ENCODE peak calls at places on chromosomes 3 and 15, in eight cellular contexts. One of them, this sample, is unnamed.

GRCh38 chr3:122793568-122794416 is at the start of gene HSPBAP1:
- DNase-seq in Peyer's patch: peak; percentile 98
- DNase-seq in IMR-90: peak; percentile 91
- DNase-seq in sigmoid colon: peak; percentile 96
- DNase-seq in A549: peak; percentile 94
- DNase-seq in adrenal gland: peak; percentile 92
- DNase-seq in thyroid gland: peak; percentile 95
- DNase-seq in ovary: peak; percentile 90
- DNase-seq in this sample: peak; percentile 94

GRCh38 chr3:63724987-63725386 is 72.5 kb downstream of the SNTN start:
- DNase-seq in ovary: no peak
- DNase-seq in adrenal gland: no peak
- DNase-seq in IMR-90: peak; percentile 87
- DNase-seq in Peyer's patch: no peak
- DNase-seq in A549: peak; percentile 1
- DNase-seq in sigmoid colon: no peak
- DNase-seq in thyroid gland: no peak
- DNase-seq in this sample: no peak

GRCh38 chr15:56871867-56872266 is 46.6 kb upstream of the TCF12 start:
- DNase-seq in Peyer's patch: no peak
- DNase-seq in IMR-90: peak; percentile 23
- DNase-seq in ovary: no peak
- DNase-seq in sigmoid colon: no peak
- DNase-seq in adrenal gland: no peak
- DNase-seq in A549: no peak
- DNase-seq in thyroid gland: no peak
- DNase-seq in this sample: no peak

GRCh38 chr15:80585544-80586018 is 109.5 kb upstream of the ABHD17C start:
- DNase-seq in sigmoid colon: no peak
- DNase-seq in ovary: no peak
- DNase-seq in Peyer's patch: peak; percentile 47
- DNase-seq in thyroid gland: no peak
- DNase-seq in IMR-90: no peak
- DNase-seq in adrenal gland: no peak
- DNase-seq in A549: no peak
- DNase-seq in this sample: no peak

GRCh38 chr15:57098896-57099295 is 180.5 kb downstream of the TCF12 start:
- DNase-seq in IMR-90: no peak
- DNase-seq in thyroid gland: no peak
- DNase-seq in A549: no peak
- DNase-seq in Peyer's patch: no peak
- DNase-seq in ovary: no peak
- DNase-seq in adrenal gland: no peak
- DNase-seq in sigmoid colon: no peak
- DNase-seq in this sample: no peak

GRCh38 chr3:98329392-98330124 is 24.1 kb upstream of the OR5K4 start:
- DNase-seq in A549: peak; percentile 11
- DNase-seq in adrenal gland: peak; percentile 51
- DNase-seq in ovary: no peak
- DNase-seq in thyroid gland: peak; percentile 51
- DNase-seq in Peyer's patch: peak; percentile 54
- DNase-seq in sigmoid colon: no peak
- DNase-seq in IMR-90: peak; percentile 51
- DNase-seq in this sample: no peak

GRCh38 chr15:70528270-70528706 is 235.1 kb downstream of the UACA start:
- DNase-seq in IMR-90: peak; percentile 54
- DNase-seq in Peyer's patch: peak; percentile 84
- DNase-seq in A549: no peak
- DNase-seq in ovary: no peak
- DNase-seq in sigmoid colon: no peak
- DNase-seq in thyroid gland: no peak
- DNase-seq in adrenal gland: no peak
- DNase-seq in this sample: no peak

GRCh38 chr15:79294075-79294474 is 11.6 kb downstream of the ANKRD34C start:
- DNase-seq in IMR-90: no peak
- DNase-seq in A549: no peak
- DNase-seq in Peyer's patch: no peak
- DNase-seq in adrenal gland: no peak
- DNase-seq in ovary: no peak
- DNase-seq in sigmoid colon: no peak
- DNase-seq in thyroid gland: no peak
- DNase-seq in this sample: no peak

GRCh38 chr15:43434436-43434835 is 58.5 kb downstream of the TP53BP1 start:
- DNase-seq in Peyer's patch: no peak
- DNase-seq in IMR-90: no peak
- DNase-seq in thyroid gland: no peak
- DNase-seq in A549: no peak
- DNase-seq in adrenal gland: no peak
- DNase-seq in ovary: no peak
- DNase-seq in sigmoid colon: no peak
- DNase-seq in this sample: no peak

GRCh38 chr3:46091046-46091445 is 63.8 kb upstream of the XCR1 start:
- DNase-seq in IMR-90: no peak
- DNase-seq in adrenal gland: no peak
- DNase-seq in ovary: no peak
- DNase-seq in sigmoid colon: no peak
- DNase-seq in A549: no peak
- DNase-seq in thyroid gland: no peak
- DNase-seq in Peyer's patch: no peak
- DNase-seq in this sample: no peak

DNA sequence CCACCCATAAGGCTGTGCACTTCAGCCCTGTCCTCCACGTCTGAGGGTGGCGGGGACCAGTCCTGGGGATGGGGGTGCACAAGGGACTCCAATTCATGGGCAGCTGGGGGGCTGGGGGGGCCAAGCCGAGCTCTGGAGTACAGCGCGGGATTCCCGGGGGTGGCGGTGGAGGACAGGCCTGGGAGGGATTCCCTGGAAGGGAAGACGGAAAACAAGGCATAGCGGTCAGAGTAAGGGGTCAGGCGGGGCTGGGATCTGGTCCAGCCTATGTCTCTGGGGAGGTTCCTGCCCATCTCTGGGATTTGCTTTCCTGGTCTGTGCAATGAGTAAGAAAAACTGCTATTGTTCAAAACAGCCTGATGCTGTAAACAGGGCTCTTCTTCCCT is 8.1 kb upstream of the IGDCC3 start:
- DNase-seq in IMR-90: no peak
- DNase-seq in sigmoid colon: peak; percentile 73
- DNase-seq in adrenal gland: peak; percentile 44
- DNase-seq in A549: no peak
- DNase-seq in thyroid gland: no peak
- DNase-seq in ovary: peak; percentile 84
- DNase-seq in Peyer's patch: no peak
- DNase-seq in this sample: peak; percentile 56
- H3K4me3 ChIP-seq in IMR-90: no peak overlapping the region
- H3K4me3 ChIP-seq in sigmoid colon: peak overlapping the region; percentile 21
- H3K4me3 ChIP-seq in adrenal gland: no peak overlapping the region
- H3K4me3 ChIP-seq in A549: no peak overlapping the region
- H3K4me3 ChIP-seq in thyroid gland: no peak overlapping the region
- H3K4me3 ChIP-seq in ovary: peak overlapping the region; percentile 17
- H3K4me3 ChIP-seq in Peyer's patch: peak overlapping the region; percentile 45
- H3K4me3 ChIP-seq in this sample: no peak overlapping the region

DNA sequence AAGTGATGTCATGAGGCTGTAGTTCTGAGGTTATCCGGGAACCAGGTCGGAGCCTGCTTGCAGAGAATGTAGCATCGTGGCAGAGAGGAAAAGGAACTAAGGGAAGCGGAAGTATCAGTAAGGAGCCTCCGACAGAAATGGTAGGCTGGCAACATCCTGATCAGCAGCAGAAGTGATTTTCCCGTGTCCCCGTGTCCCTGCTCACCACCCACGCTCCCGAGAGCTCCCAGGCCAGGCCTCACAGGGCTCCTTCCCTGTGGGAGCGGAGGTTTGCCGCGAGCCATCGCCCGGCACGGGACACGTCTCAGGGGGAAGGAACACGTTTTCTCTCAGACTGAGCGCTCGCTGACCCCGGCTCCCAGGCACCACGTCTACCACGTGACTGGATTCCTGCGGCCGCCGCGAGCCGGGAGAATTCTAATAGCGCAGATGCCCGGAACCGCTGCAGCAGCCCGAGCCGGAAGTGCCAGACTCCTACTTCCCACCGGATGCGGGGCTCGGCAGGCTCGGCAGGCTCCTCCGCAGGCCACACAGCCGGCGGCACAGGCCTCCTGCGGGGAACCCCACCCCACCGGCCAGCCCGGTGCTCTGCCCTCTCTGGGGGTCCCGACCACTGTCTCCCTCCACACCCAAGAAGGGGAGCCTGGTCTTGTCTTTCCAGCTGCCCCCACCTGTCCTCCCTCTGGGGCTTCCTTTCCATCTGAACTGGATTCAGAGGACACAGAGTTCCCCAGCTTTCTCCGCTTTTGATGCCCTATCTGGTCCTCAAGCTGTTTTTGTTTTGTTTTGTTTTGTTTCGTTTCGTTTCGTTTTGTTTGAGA is 99.3 kb downstream of the BDH1 start:
- DNase-seq in IMR-90: peak; percentile 87
- DNase-seq in thyroid gland: peak; percentile 91
- DNase-seq in Peyer's patch: peak; percentile 90
- DNase-seq in A549: peak; percentile 28
- DNase-seq in sigmoid colon: peak; percentile 95
- DNase-seq in adrenal gland: peak; percentile 94
- DNase-seq in ovary: peak; percentile 86
- DNase-seq in this sample: peak; percentile 81
- TF ChIP-seq POLR2A in IMR-90: peak; percentile 35
- TF ChIP-seq POLR2A in thyroid gland: peak; percentile 12
- TF ChIP-seq POLR2A in Peyer's patch: peak; percentile 29
- TF ChIP-seq POLR2A in A549: no peak
- TF ChIP-seq POLR2A in sigmoid colon: no peak
- TF ChIP-seq POLR2A in adrenal gland: peak; percentile 63
- TF ChIP-seq POLR2A in ovary: no peak
- TF ChIP-seq POLR2A in this sample: no peak

DNA sequence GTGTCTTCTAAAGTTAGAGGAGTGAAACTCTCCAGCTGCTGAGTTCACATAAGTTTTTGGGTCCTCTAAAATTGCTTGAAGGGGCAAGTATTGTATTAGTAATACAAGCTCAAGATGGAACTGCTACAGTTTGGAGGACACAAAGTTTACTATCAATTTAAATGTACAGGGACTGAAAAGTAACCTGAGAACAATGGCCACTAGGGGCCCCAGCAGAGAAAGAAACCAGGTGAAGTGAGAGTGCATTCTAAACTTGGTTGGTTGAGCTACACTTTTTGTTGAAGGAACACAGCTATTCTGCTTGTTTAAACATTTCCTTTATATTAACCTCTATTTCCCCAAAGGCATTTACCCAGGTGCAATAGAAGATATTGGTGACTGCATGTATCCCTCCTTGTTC is 755.5 kb downstream of the GBE1 start:
- DNase-seq in thyroid gland: no peak
- DNase-seq in sigmoid colon: no peak
- DNase-seq in IMR-90: no peak
- DNase-seq in ovary: no peak
- DNase-seq in Peyer's patch: no peak
- DNase-seq in adrenal gland: no peak
- DNase-seq in A549: no peak
- DNase-seq in this sample: no peak
- H3K9me3 ChIP-seq in thyroid gland: no peaks in the 10 kb centered on the region
- H3K9me3 ChIP-seq in sigmoid colon: no peaks in the 10 kb centered on the region
- H3K9me3 ChIP-seq in IMR-90: peaks cover 2% of the 10 kb centered on the region
- H3K9me3 ChIP-seq in ovary: no peaks in the 10 kb centered on the region
- H3K9me3 ChIP-seq in Peyer's patch: no peaks in the 10 kb centered on the region
- H3K9me3 ChIP-seq in adrenal gland: no peaks in the 10 kb centered on the region
- H3K9me3 ChIP-seq in A549: no peaks in the 10 kb centered on the region
- H3K9me3 ChIP-seq in this sample: no peaks in the 10 kb centered on the region

GRCh38 chr3:31971607-31972006 is 9.5 kb downstream of the OSBPL10 start:
- DNase-seq in A549: no peak
- DNase-seq in IMR-90: no peak
- DNase-seq in ovary: no peak
- DNase-seq in sigmoid colon: no peak
- DNase-seq in Peyer's patch: no peak
- DNase-seq in adrenal gland: no peak
- DNase-seq in thyroid gland: no peak
- DNase-seq in this sample: no peak
- H3K4me3 ChIP-seq in A549: no peak overlapping the region
- H3K4me3 ChIP-seq in IMR-90: no peak overlapping the region
- H3K4me3 ChIP-seq in ovary: no peak overlapping the region
- H3K4me3 ChIP-seq in sigmoid colon: no peak overlapping the region
- H3K4me3 ChIP-seq in Peyer's patch: no peak overlapping the region
- H3K4me3 ChIP-seq in adrenal gland: no peak overlapping the region
- H3K4me3 ChIP-seq in thyroid gland: no peak overlapping the region
- H3K4me3 ChIP-seq in this sample: no peak overlapping the region

DNA sequence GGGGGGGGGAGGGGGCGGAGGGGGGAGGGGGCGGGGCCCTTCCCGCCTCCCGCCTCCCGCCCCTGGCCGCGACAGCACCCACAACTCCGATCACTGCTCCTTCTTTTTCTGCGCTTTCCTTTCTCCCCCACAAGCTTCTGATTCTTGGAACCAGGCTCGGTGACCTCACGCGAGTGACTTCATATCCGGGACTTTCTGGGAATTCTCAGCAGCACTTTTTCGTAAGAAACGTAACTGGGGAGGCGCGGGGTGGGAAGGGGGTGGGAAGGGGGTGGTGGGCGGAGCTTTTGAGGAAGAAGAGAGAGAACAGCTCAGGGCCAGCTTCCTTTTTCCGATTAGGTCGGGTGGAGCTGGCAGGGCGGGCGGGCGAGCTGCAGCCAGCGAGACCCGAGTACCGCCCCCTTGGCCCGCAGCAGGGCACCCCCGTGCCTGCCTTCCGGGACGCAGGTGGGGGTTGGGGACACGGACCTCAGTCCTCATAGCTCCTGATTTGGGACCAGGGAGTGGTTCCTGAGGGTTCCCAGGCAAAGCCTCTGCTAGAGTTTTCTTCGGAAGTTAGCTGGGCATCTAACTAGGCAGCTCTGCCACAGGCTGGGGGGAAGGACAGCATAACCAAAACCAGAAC is 14.6 kb downstream of the XIRP1 start:
- DNase-seq in sigmoid colon: peak; percentile 96
- DNase-seq in IMR-90: peak; percentile 97
- DNase-seq in thyroid gland: peak; percentile 88
- DNase-seq in ovary: peak; percentile 87
- DNase-seq in Peyer's patch: peak; percentile 91
- DNase-seq in adrenal gland: peak; percentile 89
- DNase-seq in A549: peak; percentile 82
- DNase-seq in this sample: peak; percentile 93
- TF ChIP-seq POLR2A in sigmoid colon: peak; percentile 50
- TF ChIP-seq POLR2A in IMR-90: peak; percentile 84
- TF ChIP-seq POLR2A in thyroid gland: no peak
- TF ChIP-seq POLR2A in ovary: peak; percentile 82
- TF ChIP-seq POLR2A in Peyer's patch: no peak
- TF ChIP-seq POLR2A in adrenal gland: peak; percentile 81
- TF ChIP-seq POLR2A in A549: peak; percentile 32
- TF ChIP-seq POLR2A in this sample: peak; percentile 63

DNA sequence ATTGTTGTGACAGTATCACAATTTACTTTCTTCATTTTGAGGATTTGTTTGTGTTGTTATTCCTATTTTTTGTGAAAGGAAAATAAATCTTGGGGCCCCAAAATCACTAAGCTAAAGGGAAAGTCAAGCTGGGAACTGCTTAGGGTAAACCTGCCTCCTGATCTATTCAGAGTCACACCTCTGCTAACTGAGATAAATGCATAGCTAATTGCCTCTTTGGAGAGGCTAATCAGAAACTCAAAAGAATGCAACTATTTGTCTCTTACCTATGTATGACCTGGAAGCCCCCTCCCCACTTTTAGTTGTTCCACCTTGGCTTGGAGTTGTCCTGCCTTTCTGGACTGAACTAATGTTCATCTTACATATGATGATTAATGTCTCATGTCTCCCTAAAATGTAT is 523.1 kb upstream of the GOLIM4 start:
- DNase-seq in sigmoid colon: no peak
- DNase-seq in ovary: no peak
- DNase-seq in Peyer's patch: no peak
- DNase-seq in IMR-90: no peak
- DNase-seq in thyroid gland: no peak
- DNase-seq in adrenal gland: no peak
- DNase-seq in A549: no peak
- DNase-seq in this sample: no peak
- H3K9me3 ChIP-seq in sigmoid colon: no peaks in the 10 kb centered on the region
- H3K9me3 ChIP-seq in ovary: no peaks in the 10 kb centered on the region
- H3K9me3 ChIP-seq in Peyer's patch: no peaks in the 10 kb centered on the region
- H3K9me3 ChIP-seq in IMR-90: no peaks in the 10 kb centered on the region
- H3K9me3 ChIP-seq in thyroid gland: no peaks in the 10 kb centered on the region
- H3K9me3 ChIP-seq in adrenal gland: no peaks in the 10 kb centered on the region
- H3K9me3 ChIP-seq in A549: no peaks in the 10 kb centered on the region
- H3K9me3 ChIP-seq in this sample: no peaks in the 10 kb centered on the region